ENCODE peak calls at places on chromosomes 7 and 10, in four cellular contexts. P, Z, B and X are unnamed samples.

GRCh38 chr10:128614206-128614605 is 488.0 kb upstream of the MKI67 start:
- DNase-seq in P (no peak), Z (no peak), B (no peak), X (no peak)

GRCh38 chr10:132182591-132182990 is 4.2 kb upstream of the DPYSL4 start:
- DNase-seq in P (no peak), Z (no peak), B (no peak), X (no peak)

GRCh38 chr7:112157072-112157471 is 49.1 kb downstream of the DOCK4 start:
- DNase-seq in P (no peak), Z (peak; percentile 62), B (no peak), X (no peak)

GRCh38 chr7:10128748-10129147 is 844.9 kb upstream of the PHF14 start:
- DNase-seq in P (no peak), Z (no peak), B (no peak), X (no peak)

GRCh38 chr10:9853405-9854010 is 1164.2 kb upstream of the CELF2 start:
- DNase-seq in P (no peak), Z (no peak), B (no peak), X (no peak)

GRCh38 chr7:93298671-93299070 is 66.5 kb downstream of the VPS50 start:
- DNase-seq in P (no peak), Z (no peak), B (no peak), X (no peak)

GRCh38 chr7:36312064-36312914 is 77.4 kb upstream of the ANLN start:
- DNase-seq in P (no peak), Z (no peak), B (peak; percentile 71), X (peak; percentile 49)

GRCh38 chr7:132508724-132509348 is 67.4 kb downstream of the PLXNA4 start:
- DNase-seq in P (no peak), Z (no peak), B (no peak), X (no peak)

GRCh38 chr10:24949616-24950015 is 2.8 kb downstream of the PRTFDC1 start:
- DNase-seq in P (no peak), Z (no peak), B (no peak), X (no peak)

GRCh38 chr7:149720372-149721083 is 52.9 kb downstream of the ZNF467 start:
- DNase-seq in P (no peak), Z (no peak), B (peak; percentile 41), X (no peak)

GRCh38 chr10:133441780-133442179 is 12.0 kb upstream of the SCART1 start:
- DNase-seq in P (no peak), Z (no peak), B (no peak), X (no peak)

GRCh38 chr10:29157321-29157720 is 131.5 kb upstream of the LYZL1 start:
- DNase-seq in P (no peak), Z (no peak), B (no peak), X (no peak)

GRCh38 chr10:103923502-103923901 is 5.5 kb upstream of the STN1 start:
- DNase-seq in P (no peak), Z (no peak), B (no peak), X (no peak)

GRCh38 chr7:139993592-139993991 is 69.2 kb downstream of the PARP12 start:
- DNase-seq in P (no peak), Z (no peak), B (no peak), X (no peak)

GRCh38 chr10:107004362-107004761 is 160.1 kb downstream of the SORCS1 start:
- DNase-seq in P (no peak), Z (no peak), B (no peak), X (no peak)

DNA sequence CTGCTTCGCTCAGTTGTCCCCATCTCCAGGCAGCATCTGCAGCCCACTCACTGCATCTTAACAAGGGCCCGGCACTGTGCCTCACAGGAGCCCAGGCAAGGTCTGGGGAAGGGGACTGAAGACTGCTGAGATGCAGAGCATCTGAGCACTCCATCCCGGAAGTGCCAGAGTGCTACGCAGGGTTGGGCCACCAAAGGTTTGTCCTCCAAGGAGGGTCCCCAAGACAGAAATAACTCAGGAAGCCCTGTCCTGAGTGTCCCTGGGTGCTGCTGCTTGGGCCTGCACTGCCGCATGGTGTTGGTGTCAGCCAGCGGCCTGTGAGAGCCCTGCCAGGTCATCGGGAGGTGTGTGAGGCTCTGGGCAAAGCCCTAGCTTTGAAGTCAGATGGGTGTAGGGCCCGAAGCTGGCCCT is 288.2 kb upstream of the ZMIZ1 start:
- DNase-seq in P (no peak), Z (no peak), B (no peak), X (no peak)
- TF ChIP-seq SPI1 in P (no peak), Z (no peak), B (no peak), X (no peak)

GRCh38 chr10:101827919-101828600 is 9.8 kb upstream of the OGA start:
- DNase-seq in P (no peak), Z (no peak), B (peak; percentile 1), X (no peak)
- TF ChIP-seq POLR2AphosphoS5 in P (no peak), Z (no peak), B (no peak), X (no peak)

GRCh38 chr10:52252322-52252721 is 61.8 kb upstream of the DKK1 start:
- DNase-seq in P (no peak), Z (no peak), B (no peak), X (no peak)
- TF ChIP-seq SPI1 in P (no peak), Z (no peak), B (no peak), X (no peak)

DNA sequence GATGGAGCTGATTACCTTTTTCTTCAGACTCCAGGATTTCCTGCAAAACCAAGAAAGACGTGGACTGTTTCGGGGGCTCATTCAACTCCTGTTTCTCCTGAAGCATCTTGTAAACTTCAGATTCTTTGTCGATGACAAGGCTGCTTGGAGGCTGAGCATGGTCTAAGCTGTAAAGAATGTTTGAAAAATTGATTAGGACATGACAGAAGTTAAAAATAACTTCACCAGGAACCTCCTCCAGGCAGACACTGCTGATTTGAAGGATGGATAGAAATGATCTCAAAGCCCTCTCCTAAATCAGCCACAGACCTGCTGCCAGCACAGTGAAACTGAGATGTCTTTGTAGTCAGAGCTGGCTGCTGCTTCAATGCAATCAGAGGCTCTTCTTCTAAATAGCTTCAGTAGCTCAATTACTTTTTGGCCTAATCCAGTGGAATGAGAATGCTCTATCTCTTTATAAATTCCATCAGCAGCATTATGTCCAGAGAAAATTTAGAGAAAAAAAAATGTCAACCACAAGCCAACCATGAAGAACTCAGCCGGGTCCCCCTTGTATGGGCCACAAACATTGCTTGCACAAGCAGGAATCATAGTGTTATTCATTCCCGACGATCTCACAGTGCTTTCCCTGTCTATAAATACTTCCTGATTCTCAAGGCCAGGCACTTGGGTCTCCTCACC is 43.5 kb downstream of the PDLIM1 start:
- DNase-seq in P (no peak), Z (no peak), B (no peak), X (no peak)
- TF ChIP-seq POLR2AphosphoS5 in P (no peak), Z (no peak), B (no peak), X (no peak)

GRCh38 chr7:55534262-55534915 is 37.9 kb downstream of the VOPP1 start:
- DNase-seq in P (peak; percentile 99), Z (peak; percentile 88), B (no peak), X (peak; percentile 70)
- TF ChIP-seq SPI1 in P (peak; percentile 99), Z (peak; percentile 68), B (no peak), X (peak; percentile 99)